ENCODE peak calls at places on chromosomes 12 and 14, in five cellular contexts. C, B, Z, R and K are unnamed samples.

GRCh38 chr14:34030864-34031263 is 80.0 kb upstream of the EGLN3 start:
- DNase-seq in Z (peak; percentile 31), R (no peak), C (no peak), B (peak; percentile 33), K (no peak)

GRCh38 chr12:82595946-82596345 is 90.8 kb upstream of the TMTC2 start:
- DNase-seq in C (no peak), B (no peak), Z (no peak), R (no peak), K (no peak)

GRCh38 chr12:92063641-92064040 is 82.0 kb downstream of the BTG1 start:
- DNase-seq in Z (no peak), B (no peak), C (no peak), R (no peak), K (no peak)

GRCh38 chr14:25048170-25049126 is 1.5 kb downstream of the STXBP6 start:
- DNase-seq in Z (peak; percentile 69), C (no peak), R (no peak), B (peak; percentile 61), K (no peak)

GRCh38 chr12:130127909-130128763 is 34.1 kb upstream of the FZD10 start:
- DNase-seq in Z (no peak), R (no peak), C (no peak), B (peak; percentile 68), K (no peak)

GRCh38 chr12:92929957-92930356 is 862 bp upstream of the EEA1 start:
- DNase-seq in B (no peak), Z (no peak), R (no peak), C (no peak), K (no peak)

GRCh38 chr12:127401005-127401404 is 866.0 kb upstream of the TMEM132C start:
- DNase-seq in Z (no peak), B (no peak), R (no peak), C (no peak), K (no peak)

GRCh38 chr14:59022144-59022543 is 166.3 kb upstream of the DAAM1 start:
- DNase-seq in B (no peak), Z (no peak), C (no peak), R (no peak), K (no peak)

GRCh38 chr12:95411466-95411865 is 62.5 kb upstream of the METAP2 start:
- DNase-seq in R (peak; percentile 39), B (no peak), C (no peak), Z (no peak), K (no peak)

GRCh38 chr14:64698899-64699298 is 5.3 kb upstream of the PLEKHG3 start:
- DNase-seq in Z (no peak), C (no peak), B (no peak), R (no peak), K (no peak)

GRCh38 chr12:77842430-77842829 is 11.7 kb downstream of the NAV3 start:
- DNase-seq in R (no peak), C (no peak), B (no peak), Z (no peak), K (no peak)

GRCh38 chr14:101705733-101706508 is 55.6 kb upstream of the PPP2R5C start:
- DNase-seq in Z (peak; percentile 56), C (no peak), R (peak; percentile 91), B (peak; percentile 80), K (peak; percentile 77)

GRCh38 chr12:11687538-11687937 is 38.1 kb downstream of the ETV6 start:
- DNase-seq in C (no peak), Z (no peak), R (no peak), B (no peak), K (no peak)